ENCODE peak calls at places on chromosomes 16 and 17, in five cellular contexts. O is CD8-positive, alpha-beta T cell; C is GM12864; S is HL-60; K is tibial nerve. L is an unnamed sample.

GRCh38 chr17:44543213-44543904 is 13.9 kb upstream of the FZD2 start:
- DNase-seq in O (no peak), C (no peak), S (no peak), K (no peak), L (peak)

GRCh38 chr16:84700518-84701277 is 898 bp downstream of the USP10 start:
- DNase-seq in O (no peak), C (peak), S (no peak), K (peak), L (no peak)

GRCh38 chr16:27241658-27242057 is 26.9 kb downstream of the NSMCE1 start:
- DNase-seq in O (peak), C (no peak), S (no peak), K (no peak), L (no peak)

GRCh38 chr16:53465606-53466290 is 31.5 kb downstream of the RBL2 start:
- DNase-seq in O (no peak), C (no peak), S (no peak), K (no peak), L (peak)

GRCh38 chr16:71648921-71649320 is 22.9 kb downstream of the MARVELD3 start:
- DNase-seq in O (no peak), C (no peak), S (no peak), K (no peak), L (no peak)

GRCh38 chr16:89562027-89562599 is 1.6 kb downstream of the RPL13 start:
- DNase-seq in O (no peak), C (no peak), S (no peak), K (no peak), L (no peak)

GRCh38 chr17:29138184-29138955 is 41.8 kb downstream of the MYO18A start:
- DNase-seq in O (peak), C (no peak), S (no peak), K (no peak), L (no peak)

GRCh38 chr17:42065201-42065600 is 14.8 kb upstream of the C17orf113 start:
- DNase-seq in O (no peak), C (no peak), S (no peak), K (no peak), L (no peak)

GRCh38 chr16:12235110-12235509 is 258.6 kb downstream of the SNX29 start:
- DNase-seq in O (no peak), C (no peak), S (no peak), K (no peak), L (no peak)

GRCh38 chr17:72219136-72219823 is 98.5 kb downstream of the SOX9 start:
- DNase-seq in O (no peak), C (no peak), S (no peak), K (no peak), L (no peak)

GRCh38 chr17:83024205-83024971 is 55.0 kb upstream of the METRNL start:
- DNase-seq in O (no peak), C (no peak), S (no peak), K (no peak), L (no peak)

GRCh38 chr17:73474370-73474988 is 162.7 kb upstream of the CDC42EP4 start:
- DNase-seq in O (no peak), C (no peak), S (peak), K (peak), L (no peak)

GRCh38 chr16:7051586-7052349 is 280.9 kb upstream of the RBFOX1 start:
- DNase-seq in O (no peak), C (no peak), S (no peak), K (no peak), L (no peak)

GRCh38 chr17:13384626-13385025 is 217.1 kb downstream of the HS3ST3A1 start:
- DNase-seq in O (no peak), C (no peak), S (no peak), K (no peak), L (no peak)

GRCh38 chr17:30556374-30557332 is 79.4 kb downstream of the GOSR1 start:
- DNase-seq in O (no peak), C (no peak), S (no peak), K (no peak), L (no peak)

GRCh38 chr16:11170696-11171447 is 85.1 kb downstream of the SOCS1 start:
- DNase-seq in O (no peak), C (no peak), S (no peak), K (no peak), L (no peak)

GRCh38 chr16:18059577-18059976 is 277.0 kb downstream of the NPIPA8 start:
- DNase-seq in O (no peak), C (no peak), S (no peak), K (no peak), L (no peak)
- H3K4me3 ChIP-seq in O (no peak), C (no peak), S (no peak), K (no peak), L (no peak)

DNA sequence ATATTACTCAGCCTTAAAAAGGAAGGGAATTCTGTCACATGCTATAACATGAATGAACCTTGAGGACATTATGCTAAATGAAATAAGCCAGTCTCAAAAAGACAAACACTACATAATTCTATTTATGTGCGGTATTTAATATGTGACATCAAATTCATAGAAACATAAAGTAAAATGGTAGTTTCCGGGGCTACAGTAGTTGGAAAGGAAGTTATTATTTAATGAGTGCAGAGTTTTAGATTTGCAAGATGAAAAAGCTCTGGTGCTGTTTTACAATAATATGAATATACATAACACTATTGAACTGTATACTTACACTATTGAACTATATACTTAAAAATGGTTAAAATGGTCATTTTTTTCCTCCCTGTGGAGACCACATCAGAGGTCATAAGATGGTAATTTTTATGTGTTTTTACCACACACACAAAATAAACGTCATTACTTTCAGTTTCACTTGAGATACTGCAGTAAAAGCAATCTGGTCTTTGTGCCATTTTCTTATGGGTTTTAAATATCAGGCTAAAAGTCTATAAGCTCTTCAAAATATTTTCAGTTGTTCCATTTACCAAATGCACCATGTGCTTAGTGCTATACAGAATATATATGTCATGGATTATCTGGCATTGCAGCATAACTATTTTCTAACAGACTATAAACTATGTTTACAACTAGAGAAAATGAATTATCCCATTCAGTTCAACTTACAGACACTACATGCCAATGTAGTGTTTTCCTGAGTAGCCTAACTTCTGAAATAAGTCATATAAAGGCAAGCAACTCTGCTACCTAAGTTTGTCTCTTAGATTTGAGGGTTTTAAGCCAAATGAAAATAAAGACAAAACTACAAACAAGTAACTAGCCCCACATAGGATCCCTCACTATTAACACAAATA is 90.9 kb downstream of the SPAG9 start:
- DNase-seq in O (no peak), C (no peak), S (no peak), K (no peak), L (no peak)
- H3K4me3 ChIP-seq in O (peak), C (no peak), S (no peak), K (no peak), L (no peak)

GRCh38 chr17:8294361-8294760 is 839 bp downstream of the SLC25A35 start:
- DNase-seq in O (no peak), C (no peak), S (no peak), K (no peak), L (no peak)
- H3K4me3 ChIP-seq in O (no peak), C (no peak), S (no peak), K (no peak), L (no peak)

GRCh38 chr16:1290032-1290431 is 19.4 kb upstream of the UBE2I start:
- DNase-seq in O (no peak), C (no peak), S (peak), K (no peak), L (no peak)
- H3K4me3 ChIP-seq in O (no peak), C (no peak), S (no peak), K (no peak), L (no peak)

DNA sequence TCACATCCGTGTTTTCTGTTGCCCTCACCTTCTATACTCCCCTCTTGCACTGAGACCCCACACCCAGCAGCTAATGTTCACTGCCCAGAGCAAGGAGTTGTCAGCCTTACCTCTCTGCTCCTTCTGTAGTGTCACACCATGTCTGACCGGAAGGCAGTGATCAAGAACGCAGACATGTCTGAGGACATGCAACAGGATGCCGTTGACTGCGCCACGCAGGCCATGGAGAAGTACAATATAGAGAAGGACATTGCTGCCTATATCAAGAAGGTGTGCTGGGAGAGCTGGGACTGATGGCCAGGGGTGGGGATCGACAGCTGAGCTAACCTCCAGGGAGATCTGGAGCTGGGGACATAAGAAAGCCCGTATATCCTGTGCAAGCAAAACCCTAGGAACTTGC is 3.7 kb downstream of the DYNLL2 start:
- DNase-seq in O (no peak), C (no peak), S (no peak), K (no peak), L (no peak)
- H3K4me3 ChIP-seq in O (no peak), C (no peak), S (no peak), K (no peak), L (no peak)

GRCh38 chr16:48276102-48276501 is 28.8 kb upstream of the ABCC11 start:
- DNase-seq in O (no peak), C (no peak), S (no peak), K (no peak), L (no peak)
- H3K4me3 ChIP-seq in O (no peak), C (no peak), S (no peak), K (no peak), L (no peak)

DNA sequence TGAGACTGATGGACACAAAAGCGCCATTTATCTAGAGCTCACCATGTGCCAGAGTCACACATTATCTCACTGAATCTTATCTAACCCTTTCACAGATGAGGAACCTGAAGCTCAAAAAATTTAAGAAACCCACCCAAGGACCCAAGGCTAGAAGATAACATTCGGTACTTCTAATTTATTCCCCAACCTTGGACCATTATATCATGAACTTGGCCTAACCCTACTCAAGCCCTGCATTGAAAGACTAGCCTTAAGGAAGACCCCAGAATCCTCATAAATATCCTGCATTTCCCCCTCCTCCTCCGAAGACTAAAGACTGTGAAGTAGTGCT is 548 bp upstream of the DYNC1LI2 start:
- DNase-seq in O (no peak), C (no peak), S (no peak), K (no peak), L (no peak)
- H3K4me3 ChIP-seq in O (peak), C (peak), S (no peak), K (peak), L (peak)

GRCh38 chr16:715448-716249 is 731 bp downstream of the METRN start:
- DNase-seq in O (no peak), C (no peak), S (no peak), K (no peak), L (no peak)

GRCh38 chr16:717651-718245 is 2.8 kb downstream of the METRN start:
- DNase-seq in O (no peak), C (no peak), S (no peak), K (no peak), L (no peak)

GRCh38 chr16:718389-718788 is 2.6 kb upstream of the ANTKMT start:
- DNase-seq in O (no peak), C (no peak), S (no peak), K (no peak), L (no peak)

GRCh38 chr16:716250-716607 is 1.3 kb downstream of the METRN start:
- DNase-seq in O (no peak), C (no peak), S (no peak), K (no peak), L (no peak)

DNA sequence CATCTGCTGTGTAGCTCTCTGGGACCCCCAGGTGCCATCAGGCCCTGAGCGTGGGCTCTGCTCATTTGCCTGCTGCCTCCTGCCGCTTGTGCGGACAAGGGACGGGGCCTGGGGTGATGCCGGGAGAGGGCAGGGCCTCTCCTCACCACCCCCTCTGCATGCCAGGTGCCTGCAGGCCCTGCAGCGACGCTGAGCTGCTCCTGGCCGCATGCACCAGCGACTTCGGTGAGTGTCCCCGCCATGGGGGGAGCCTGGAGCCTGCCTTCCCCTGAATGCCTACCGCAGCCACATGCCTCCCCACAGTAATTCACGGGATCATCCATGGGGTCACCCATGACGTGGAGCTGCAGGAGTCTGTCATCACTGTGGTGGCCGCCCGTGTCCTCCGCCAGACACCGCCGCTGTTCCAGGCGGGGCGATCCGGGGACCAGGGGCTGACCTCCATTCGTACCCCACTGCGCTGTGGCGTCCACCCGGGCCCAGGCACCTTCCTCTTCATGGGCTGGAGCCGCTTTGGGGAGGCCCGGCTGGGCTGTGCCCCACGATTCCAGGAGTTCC is 1.9 kb downstream of the METRN start:
- DNase-seq in O (no peak), C (no peak), S (no peak), K (no peak), L (no peak)
- H3K4me3 ChIP-seq in O (no peak), C (no peak), S (no peak), K (no peak), L (peak)

GRCh38 chr17:35536664-35537160 is 766 bp downstream of the SLFN12L start:
- DNase-seq in O (peak), C (no peak), S (no peak), K (no peak), L (no peak)
- H3K4me3 ChIP-seq in O (peak), C (peak), S (no peak), K (peak), L (no peak)

DNA sequence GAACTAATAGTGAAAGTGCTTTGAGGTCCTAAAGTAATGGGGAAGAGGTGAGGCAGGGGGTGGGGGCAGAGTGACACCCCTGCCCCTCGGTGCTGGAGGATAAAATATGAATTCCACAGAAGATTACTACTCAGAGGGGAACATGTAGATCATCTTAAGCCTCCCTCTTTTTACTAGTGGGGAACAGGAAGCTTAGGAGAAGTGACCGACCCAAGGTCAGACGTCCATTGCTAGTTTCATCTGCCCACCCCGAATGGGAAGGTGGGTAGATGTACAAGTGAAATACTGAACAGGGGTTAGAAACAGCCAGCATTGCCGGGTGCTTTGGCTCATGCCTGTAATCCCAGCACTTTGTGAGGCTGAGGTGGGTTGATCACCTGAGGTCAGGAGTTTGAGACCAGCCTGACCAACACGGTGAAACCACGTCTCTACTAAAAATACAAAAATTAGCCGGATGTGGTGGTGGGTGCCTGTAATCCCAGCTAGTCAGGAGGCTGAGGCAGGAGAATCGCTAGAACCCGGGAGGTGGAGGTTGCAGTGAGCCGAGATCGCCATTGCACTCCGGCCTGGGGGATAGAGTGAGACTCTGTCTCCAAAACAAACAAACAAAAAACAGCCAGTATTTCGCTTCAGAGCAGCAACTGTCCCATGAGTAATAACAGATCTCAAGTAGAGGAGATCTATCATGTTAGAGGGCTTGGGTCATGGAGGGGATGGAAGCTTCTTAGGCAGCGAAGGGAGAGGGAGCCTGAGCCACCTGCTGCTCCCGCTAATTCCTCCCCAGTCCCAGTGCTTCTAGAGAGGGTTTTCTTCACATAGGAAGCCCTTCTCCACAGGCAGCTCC is 1.2 kb upstream of the NR1D1 start:
- DNase-seq in O (no peak), C (no peak), S (no peak), K (no peak), L (no peak)
- H3K4me3 ChIP-seq in O (no peak), C (no peak), S (no peak), K (peak), L (no peak)

L was measured in AG04449.